ENCODE peak calls at places on chromosome 22, in ten cellular contexts. One of them, this sample, is unnamed.

GRCh38 chr22:32389685-32390084 is 22.4 kb downstream of the RTCB start:
- DNase-seq in adrenal gland: no peak
- DNase-seq in HL-60: no peak
- DNase-seq in endodermal cell: peak
- DNase-seq in pancreas: no peak
- DNase-seq in GM23338: peak
- DNase-seq in lower lobe of right lung: no peak
- DNase-seq in A549: peak
- DNase-seq in lower leg skin: no peak
- DNase-seq in coronary artery: no peak
- DNase-seq in this sample: peak

GRCh38 chr22:42282252-42282942 is 11.9 kb upstream of the TCF20 start:
- DNase-seq in adrenal gland: peak
- DNase-seq in HL-60: no peak
- DNase-seq in endodermal cell: peak
- DNase-seq in pancreas: no peak
- DNase-seq in GM23338: no peak
- DNase-seq in lower lobe of right lung: peak
- DNase-seq in A549: no peak
- DNase-seq in lower leg skin: no peak
- DNase-seq in coronary artery: no peak
- DNase-seq in this sample: no peak

GRCh38 chr22:47063071-47063509 is 300.6 kb downstream of the TBC1D22A start:
- DNase-seq in adrenal gland: no peak
- DNase-seq in HL-60: no peak
- DNase-seq in endodermal cell: peak
- DNase-seq in pancreas: no peak
- DNase-seq in GM23338: no peak
- DNase-seq in lower lobe of right lung: no peak
- DNase-seq in A549: no peak
- DNase-seq in lower leg skin: peak
- DNase-seq in coronary artery: peak
- DNase-seq in this sample: no peak

GRCh38 chr22:27718186-27719032 is 83.1 kb downstream of the MN1 start:
- DNase-seq in adrenal gland: peak
- DNase-seq in HL-60: no peak
- DNase-seq in endodermal cell: peak
- DNase-seq in pancreas: no peak
- DNase-seq in GM23338: no peak
- DNase-seq in lower lobe of right lung: peak
- DNase-seq in A549: peak
- DNase-seq in lower leg skin: peak
- DNase-seq in coronary artery: peak
- DNase-seq in this sample: peak

GRCh38 chr22:17339095-17339693 is 30.1 kb upstream of the CECR2 start:
- DNase-seq in adrenal gland: no peak
- DNase-seq in HL-60: no peak
- DNase-seq in endodermal cell: no peak
- DNase-seq in pancreas: no peak
- DNase-seq in GM23338: no peak
- DNase-seq in lower lobe of right lung: no peak
- DNase-seq in A549: no peak
- DNase-seq in lower leg skin: no peak
- DNase-seq in coronary artery: no peak
- DNase-seq in this sample: no peak

GRCh38 chr22:42489000-42489399 is 30.6 kb downstream of the RRP7A start:
- DNase-seq in adrenal gland: no peak
- DNase-seq in HL-60: no peak
- DNase-seq in endodermal cell: no peak
- DNase-seq in pancreas: no peak
- DNase-seq in GM23338: no peak
- DNase-seq in lower lobe of right lung: no peak
- DNase-seq in A549: no peak
- DNase-seq in lower leg skin: no peak
- DNase-seq in coronary artery: no peak
- DNase-seq in this sample: no peak

GRCh38 chr22:21690401-21690801 is 24.6 kb downstream of the PPIL2 start:
- DNase-seq in adrenal gland: no peak
- DNase-seq in HL-60: no peak
- DNase-seq in endodermal cell: no peak
- DNase-seq in pancreas: no peak
- DNase-seq in GM23338: no peak
- DNase-seq in lower lobe of right lung: no peak
- DNase-seq in A549: no peak
- DNase-seq in lower leg skin: no peak
- DNase-seq in coronary artery: no peak
- DNase-seq in this sample: no peak

GRCh38 chr22:40449676-40450035 is 79.3 kb downstream of the SGSM3 start:
- DNase-seq in adrenal gland: no peak
- DNase-seq in HL-60: no peak
- DNase-seq in endodermal cell: no peak
- DNase-seq in pancreas: no peak
- DNase-seq in GM23338: no peak
- DNase-seq in lower lobe of right lung: no peak
- DNase-seq in A549: no peak
- DNase-seq in lower leg skin: no peak
- DNase-seq in coronary artery: no peak
- DNase-seq in this sample: peak

GRCh38 chr22:26170112-26170492 is 840 bp downstream of the SEZ6L start:
- DNase-seq in adrenal gland: no peak
- DNase-seq in HL-60: no peak
- DNase-seq in endodermal cell: peak
- DNase-seq in pancreas: no peak
- DNase-seq in GM23338: peak
- DNase-seq in lower lobe of right lung: no peak
- DNase-seq in A549: no peak
- DNase-seq in lower leg skin: no peak
- DNase-seq in coronary artery: no peak
- DNase-seq in this sample: no peak

GRCh38 chr22:20979243-20979809 is 2.8 kb upstream of the LZTR1 start:
- DNase-seq in adrenal gland: peak
- DNase-seq in HL-60: no peak
- DNase-seq in endodermal cell: peak
- DNase-seq in pancreas: peak
- DNase-seq in GM23338: peak
- DNase-seq in lower lobe of right lung: peak
- DNase-seq in A549: no peak
- DNase-seq in lower leg skin: peak
- DNase-seq in coronary artery: no peak
- DNase-seq in this sample: peak

GRCh38 chr22:38886333-38886732 is 14.3 kb upstream of the CBX6 start:
- DNase-seq in adrenal gland: no peak
- DNase-seq in HL-60: no peak
- DNase-seq in endodermal cell: no peak
- DNase-seq in pancreas: no peak
- DNase-seq in GM23338: no peak
- DNase-seq in lower lobe of right lung: no peak
- DNase-seq in A549: no peak
- DNase-seq in lower leg skin: no peak
- DNase-seq in coronary artery: no peak
- DNase-seq in this sample: no peak

GRCh38 chr22:20956258-20957117 is 10.6 kb upstream of the AIFM3 start:
- DNase-seq in adrenal gland: no peak
- DNase-seq in HL-60: peak
- DNase-seq in endodermal cell: peak
- DNase-seq in pancreas: no peak
- DNase-seq in GM23338: peak
- DNase-seq in lower lobe of right lung: no peak
- DNase-seq in A549: peak
- DNase-seq in lower leg skin: no peak
- DNase-seq in coronary artery: no peak
- DNase-seq in this sample: peak

GRCh38 chr22:23075525-23076216 is 5.4 kb downstream of the GNAZ start:
- DNase-seq in adrenal gland: no peak
- DNase-seq in HL-60: no peak
- DNase-seq in endodermal cell: no peak
- DNase-seq in pancreas: no peak
- DNase-seq in GM23338: no peak
- DNase-seq in lower lobe of right lung: no peak
- DNase-seq in A549: no peak
- DNase-seq in lower leg skin: no peak
- DNase-seq in coronary artery: no peak
- DNase-seq in this sample: no peak

GRCh38 chr22:46557736-46558480 is 20.5 kb upstream of the CELSR1 start:
- DNase-seq in adrenal gland: no peak
- DNase-seq in HL-60: no peak
- DNase-seq in endodermal cell: no peak
- DNase-seq in pancreas: peak
- DNase-seq in GM23338: no peak
- DNase-seq in lower lobe of right lung: peak
- DNase-seq in A549: no peak
- DNase-seq in lower leg skin: no peak
- DNase-seq in coronary artery: no peak
- DNase-seq in this sample: no peak

GRCh38 chr22:22733881-22734373 is 89.5 kb downstream of the GGTLC2 start:
- DNase-seq in adrenal gland: no peak
- DNase-seq in HL-60: no peak
- DNase-seq in endodermal cell: no peak
- DNase-seq in pancreas: no peak
- DNase-seq in GM23338: no peak
- DNase-seq in lower lobe of right lung: no peak
- DNase-seq in A549: no peak
- DNase-seq in lower leg skin: no peak
- DNase-seq in coronary artery: no peak
- DNase-seq in this sample: no peak

GRCh38 chr22:49513358-49513851 is 314.3 kb downstream of the BRD1 start:
- DNase-seq in adrenal gland: no peak
- DNase-seq in HL-60: no peak
- DNase-seq in endodermal cell: peak
- DNase-seq in pancreas: no peak
- DNase-seq in GM23338: no peak
- DNase-seq in lower lobe of right lung: no peak
- DNase-seq in A549: no peak
- DNase-seq in lower leg skin: peak
- DNase-seq in coronary artery: no peak
- DNase-seq in this sample: no peak

GRCh38 chr22:49514211-49514610 is 313.5 kb downstream of the BRD1 start:
- DNase-seq in adrenal gland: no peak
- DNase-seq in HL-60: no peak
- DNase-seq in endodermal cell: peak
- DNase-seq in pancreas: no peak
- DNase-seq in GM23338: no peak
- DNase-seq in lower lobe of right lung: no peak
- DNase-seq in A549: no peak
- DNase-seq in lower leg skin: peak
- DNase-seq in coronary artery: no peak
- DNase-seq in this sample: no peak

GRCh38 chr22:49517211-49517610 is 310.5 kb downstream of the BRD1 start:
- DNase-seq in adrenal gland: no peak
- DNase-seq in HL-60: no peak
- DNase-seq in endodermal cell: peak
- DNase-seq in pancreas: no peak
- DNase-seq in GM23338: no peak
- DNase-seq in lower lobe of right lung: no peak
- DNase-seq in A549: no peak
- DNase-seq in lower leg skin: peak
- DNase-seq in coronary artery: no peak
- DNase-seq in this sample: no peak

GRCh38 chr22:49514656-49515055 is 313.0 kb downstream of the BRD1 start:
- DNase-seq in adrenal gland: no peak
- DNase-seq in HL-60: no peak
- DNase-seq in endodermal cell: peak
- DNase-seq in pancreas: no peak
- DNase-seq in GM23338: no peak
- DNase-seq in lower lobe of right lung: no peak
- DNase-seq in A549: no peak
- DNase-seq in lower leg skin: peak
- DNase-seq in coronary artery: no peak
- DNase-seq in this sample: no peak

DNA sequence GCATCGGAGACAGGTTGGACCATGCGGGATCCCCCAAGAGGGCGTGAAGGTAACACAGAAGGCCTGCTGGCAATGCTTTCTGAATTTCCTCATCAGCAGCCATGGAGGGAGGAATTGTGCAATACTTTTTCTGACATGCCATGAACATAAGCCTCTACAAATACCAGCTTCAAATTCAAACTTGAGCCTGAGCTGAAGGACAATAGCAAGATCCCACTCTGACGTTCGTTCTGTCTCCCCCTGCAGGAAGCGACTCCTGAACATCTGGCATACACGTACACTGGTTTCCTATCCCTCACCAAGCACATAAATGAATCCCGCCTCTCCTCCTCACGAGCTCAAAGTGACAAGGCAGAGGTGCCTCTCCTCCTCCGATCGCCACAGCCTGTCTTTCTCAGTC is 312.2 kb downstream of the BRD1 start:
- DNase-seq in adrenal gland: no peak
- DNase-seq in HL-60: peak
- DNase-seq in endodermal cell: peak
- DNase-seq in pancreas: no peak
- DNase-seq in GM23338: no peak
- DNase-seq in lower lobe of right lung: no peak
- DNase-seq in A549: peak
- DNase-seq in lower leg skin: peak
- DNase-seq in coronary artery: no peak
- DNase-seq in this sample: no peak
- TF ChIP-seq CTCF in adrenal gland: no peak
- TF ChIP-seq CTCF in HL-60: no peak
- TF ChIP-seq CTCF in endodermal cell: peak
- TF ChIP-seq CTCF in pancreas: no peak
- TF ChIP-seq CTCF in GM23338: no peak
- TF ChIP-seq CTCF in lower lobe of right lung: no peak
- TF ChIP-seq CTCF in A549: no peak
- TF ChIP-seq CTCF in lower leg skin: no peak
- TF ChIP-seq CTCF in coronary artery: no peak
- TF ChIP-seq CTCF in this sample: no peak

GRCh38 chr22:49326558-49326957 is 501.1 kb downstream of the BRD1 start:
- DNase-seq in adrenal gland: no peak
- DNase-seq in HL-60: no peak
- DNase-seq in endodermal cell: peak
- DNase-seq in pancreas: no peak
- DNase-seq in GM23338: no peak
- DNase-seq in lower lobe of right lung: peak
- DNase-seq in A549: no peak
- DNase-seq in lower leg skin: peak
- DNase-seq in coronary artery: peak
- DNase-seq in this sample: no peak
- H3K4me3 ChIP-seq in adrenal gland: no peak
- H3K4me3 ChIP-seq in HL-60: no peak
- H3K4me3 ChIP-seq in endodermal cell: no peak
- H3K4me3 ChIP-seq in pancreas: no peak
- H3K4me3 ChIP-seq in GM23338: no peak
- H3K4me3 ChIP-seq in lower lobe of right lung: no peak
- H3K4me3 ChIP-seq in A549: no peak
- H3K4me3 ChIP-seq in lower leg skin: no peak
- H3K4me3 ChIP-seq in coronary artery: no peak
- H3K4me3 ChIP-seq in this sample: no peak

GRCh38 chr22:30754971-30755759 is 60.5 kb downstream of the OSBP2 start:
- DNase-seq in adrenal gland: peak
- DNase-seq in HL-60: peak
- DNase-seq in endodermal cell: peak
- DNase-seq in pancreas: no peak
- DNase-seq in GM23338: peak
- DNase-seq in lower lobe of right lung: no peak
- DNase-seq in A549: peak
- DNase-seq in lower leg skin: no peak
- DNase-seq in coronary artery: no peak
- DNase-seq in this sample: peak
- TF ChIP-seq CTCF in adrenal gland: peak
- TF ChIP-seq CTCF in HL-60: peak
- TF ChIP-seq CTCF in endodermal cell: peak
- TF ChIP-seq CTCF in pancreas: peak
- TF ChIP-seq CTCF in GM23338: peak
- TF ChIP-seq CTCF in lower lobe of right lung: peak
- TF ChIP-seq CTCF in A549: peak
- TF ChIP-seq CTCF in lower leg skin: no peak
- TF ChIP-seq CTCF in coronary artery: no peak
- TF ChIP-seq CTCF in this sample: peak

GRCh38 chr22:30921108-30921507 is 47.5 kb downstream of the MORC2 start:
- DNase-seq in adrenal gland: no peak
- DNase-seq in HL-60: no peak
- DNase-seq in endodermal cell: no peak
- DNase-seq in pancreas: no peak
- DNase-seq in GM23338: no peak
- DNase-seq in lower lobe of right lung: no peak
- DNase-seq in A549: no peak
- DNase-seq in lower leg skin: peak
- DNase-seq in coronary artery: no peak
- DNase-seq in this sample: no peak
- H3K4me3 ChIP-seq in adrenal gland: peak
- H3K4me3 ChIP-seq in HL-60: no peak
- H3K4me3 ChIP-seq in endodermal cell: no peak
- H3K4me3 ChIP-seq in pancreas: peak
- H3K4me3 ChIP-seq in GM23338: no peak
- H3K4me3 ChIP-seq in lower lobe of right lung: peak
- H3K4me3 ChIP-seq in A549: no peak
- H3K4me3 ChIP-seq in lower leg skin: no peak
- H3K4me3 ChIP-seq in coronary artery: peak
- H3K4me3 ChIP-seq in this sample: no peak